ENCODE peak calls at places on chromosomes 12 and 14, in five cellular contexts. L, A, B, F and T are unnamed samples.

GRCh38 chr12:95742586-95742985 is 48.0 kb downstream of the NTN4 start:
- DNase-seq in B (no peak), L (no peak), A (no peak), F (no peak), T (no peak)

GRCh38 chr14:53411110-53411509 is 258.0 kb upstream of the DDHD1 start:
- DNase-seq in L (no peak), B (no peak), F (no peak), A (no peak), T (no peak)

GRCh38 chr12:91704446-91704845 is 441.2 kb downstream of the BTG1 start:
- DNase-seq in A (no peak), F (no peak), B (no peak), L (no peak), T (no peak)

GRCh38 chr12:82383930-82384513 is 25.7 kb downstream of the METTL25 start:
- DNase-seq in B (no peak), L (peak), F (no peak), A (no peak), T (no peak)

GRCh38 chr12:111792155-111792876 is 25.6 kb downstream of the ALDH2 start:
- DNase-seq in A (no peak), L (no peak), B (peak), F (no peak), T (no peak)

GRCh38 chr14:93017898-93018297 is 94.9 kb downstream of the CHGA start:
- DNase-seq in F (no peak), A (no peak), B (no peak), L (no peak), T (no peak)

GRCh38 chr12:40784102-40784501 is 91.9 kb downstream of the CNTN1 start:
- DNase-seq in L (no peak), F (no peak), A (no peak), B (no peak), T (no peak)

GRCh38 chr14:23183076-23183475 is 384 bp downstream of the SLC7A8 start:
- DNase-seq in F (no peak), L (no peak), B (no peak), A (no peak), T (no peak)

GRCh38 chr14:61547186-61548121 is 147.9 kb upstream of the HIF1A start:
- DNase-seq in F (no peak), L (no peak), A (no peak), B (no peak), T (no peak)

GRCh38 chr12:41509655-41510054 is 321.5 kb downstream of the PDZRN4 start:
- DNase-seq in B (no peak), L (no peak), A (no peak), F (no peak), T (no peak)

GRCh38 chr14:74324945-74325361 is 22.2 kb upstream of the ABCD4 start:
- DNase-seq in B (no peak), A (no peak), L (peak), F (peak), T (no peak)

GRCh38 chr12:67366530-67367196 is 97.5 kb downstream of the CAND1 start:
- DNase-seq in A (no peak), L (no peak), F (no peak), B (no peak), T (no peak)

GRCh38 chr12:124939428-124940142 is 25.1 kb upstream of the UBC start:
- DNase-seq in B (peak), L (peak), A (no peak), F (no peak), T (peak)
- TF ChIP-seq CTCF in B (no peak), L (no peak), A (no peak), F (no peak), T (no peak)

GRCh38 chr12:18415227-18415626 is 153.9 kb downstream of the PIK3C2G start:
- DNase-seq in B (no peak), F (no peak), A (no peak), L (no peak), T (no peak)
- TF ChIP-seq CTCF in B (no peak), F (no peak), A (no peak), L (no peak), T (no peak)

GRCh38 chr12:71556471-71556870 is 107.2 kb downstream of the ZFC3H1 start:
- DNase-seq in F (no peak), A (no peak), B (no peak), L (no peak), T (no peak)

GRCh38 chr12:71552728-71553501 is 110.7 kb downstream of the ZFC3H1 start:
- DNase-seq in A (no peak), L (no peak), F (no peak), B (no peak), T (no peak)

GRCh38 chr12:71546322-71546861 is 106.8 kb downstream of the LGR5 start:
- DNase-seq in L (no peak), B (no peak), A (no peak), F (no peak), T (no peak)

GRCh38 chr12:71548906-71549305 is 109.3 kb downstream of the LGR5 start:
- DNase-seq in B (no peak), L (no peak), A (no peak), F (no peak), T (no peak)

GRCh38 chr12:71551529-71551928 is 111.9 kb downstream of the LGR5 start:
- DNase-seq in B (no peak), A (no peak), L (peak), F (no peak), T (no peak)
- TF ChIP-seq CTCF in B (no peak), A (no peak), L (peak), F (peak), T (peak)

DNA sequence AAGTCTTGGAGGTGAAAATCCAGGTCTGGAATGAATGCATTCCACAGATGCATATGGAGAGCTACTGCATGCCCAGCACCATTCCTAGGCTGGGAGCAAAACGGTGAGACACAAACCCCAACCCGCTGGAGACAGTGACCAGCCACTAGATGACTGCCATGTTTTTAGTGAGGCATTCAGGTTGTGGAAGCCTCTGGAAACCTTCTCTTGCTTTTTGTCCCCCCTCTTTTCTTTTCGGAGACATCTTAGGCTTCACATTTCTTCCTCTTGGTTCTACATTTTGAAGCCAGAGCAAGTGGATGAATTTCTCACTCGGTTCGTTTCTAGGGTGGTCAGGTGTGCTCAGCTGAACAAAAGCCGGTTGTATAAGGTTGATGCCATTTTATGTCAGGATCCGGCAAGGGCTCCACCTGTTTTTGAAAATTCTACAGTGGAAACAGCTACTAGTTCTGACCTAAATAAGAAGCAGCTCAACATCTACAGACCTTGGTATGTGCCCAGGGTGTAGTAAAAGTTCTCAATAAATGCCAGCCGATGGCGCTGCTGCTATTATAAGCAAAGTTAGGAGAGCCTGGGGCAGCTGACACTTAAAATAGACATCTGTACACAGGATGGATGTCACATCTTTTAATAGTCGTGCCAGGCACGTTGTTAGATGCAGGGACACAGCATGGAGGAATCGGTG is 1.8 kb upstream of the ZNF839 start:
- DNase-seq in L (peak), A (no peak), B (no peak), F (no peak), T (no peak)
- TF ChIP-seq CTCF in L (peak), A (no peak), B (no peak), F (no peak), T (no peak)

DNA sequence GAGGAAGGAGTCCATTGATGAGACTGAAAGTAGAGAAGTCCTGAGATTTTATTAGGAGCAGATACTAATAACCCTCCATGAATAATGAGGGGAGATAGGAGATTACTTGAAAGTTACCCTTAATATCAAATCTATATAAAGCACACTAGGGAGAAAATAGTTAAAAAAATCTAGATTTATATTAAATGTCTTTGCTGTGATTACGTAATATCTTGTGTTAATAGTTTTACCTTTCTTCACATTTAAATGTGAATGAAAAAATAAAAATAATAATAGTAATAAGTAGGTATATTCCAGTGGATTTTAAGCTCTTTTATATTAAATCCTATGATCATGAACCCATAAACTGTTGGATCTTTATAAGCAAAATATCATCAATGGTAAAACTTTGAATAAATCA is 267.3 kb upstream of the SYT10 start:
- DNase-seq in A (no peak), B (no peak), F (no peak), L (no peak), T (no peak)
- TF ChIP-seq CTCF in A (no peak), B (no peak), F (no peak), L (no peak), T (no peak)

GRCh38 chr12:3680919-3681594 is 71.9 kb downstream of the CRACR2A start:
- DNase-seq in L (no peak), F (no peak), A (peak), B (peak), T (no peak)
- TF ChIP-seq CTCF in L (no peak), F (no peak), A (no peak), B (no peak), T (peak)

DNA sequence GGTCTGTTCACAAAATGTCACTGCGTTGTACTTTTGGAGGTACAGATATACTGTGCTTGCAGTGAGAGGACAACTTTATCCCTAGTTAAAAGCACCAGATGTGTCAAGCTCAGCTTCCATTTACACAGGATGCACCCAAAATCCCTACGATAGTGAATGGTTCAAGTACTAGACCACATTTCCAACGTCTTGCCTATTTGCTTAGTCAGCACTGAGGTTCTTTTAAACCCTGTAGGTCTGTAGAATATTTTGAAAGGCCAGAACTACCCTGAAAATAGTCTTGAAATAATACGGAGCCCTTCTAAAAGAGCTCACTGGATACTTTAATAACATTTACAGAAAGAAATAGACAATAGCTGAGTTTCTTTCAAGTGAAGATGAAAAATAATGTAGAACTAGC is 466.1 kb downstream of the FUT8 start:
- DNase-seq in A (no peak), B (no peak), L (no peak), F (no peak), T (no peak)
- TF ChIP-seq CTCF in A (no peak), B (no peak), L (no peak), F (no peak), T (no peak)